ENCODE peak calls at places on chromosomes 5 and 9, in seven cellular contexts. C is mammary epithelial cell, Q is thyroid gland, V is fibroblast of lung, Z is AG09309, K is PC-3, U is body of pancreas. N is an unnamed sample.

GRCh38 chr5:115243412-115243811 is 19.3 kb downstream of the PGGT1B start:
- DNase-seq in C (peak; percentile 73), Q (no peak), V (peak; percentile 54), Z (no peak), K (peak; percentile 70), U (no peak), N (no peak)

GRCh38 chr9:135252980-135253304 is 165.5 kb downstream of the OLFM1 start:
- DNase-seq in C (no peak), Q (no peak), V (no peak), Z (no peak), K (no peak), U (no peak), N (no peak)

GRCh38 chr5:108315829-108316228 is 66.1 kb downstream of the FBXL17 start:
- DNase-seq in C (peak; percentile 32), Q (no peak), V (no peak), Z (no peak), K (peak; percentile 73), U (no peak), N (no peak)

GRCh38 chr9:17229945-17230560 is 95.2 kb downstream of the CNTLN start:
- DNase-seq in C (no peak), Q (no peak), V (no peak), Z (no peak), K (peak; percentile 3), U (no peak), N (no peak)

GRCh38 chr9:16752615-16753014 is 117.9 kb downstream of the BNC2 start:
- DNase-seq in C (no peak), Q (no peak), V (no peak), Z (no peak), K (no peak), U (no peak), N (no peak)

GRCh38 chr5:58794875-58795274 is 212.0 kb downstream of the RAB3C start:
- DNase-seq in C (no peak), Q (no peak), V (no peak), Z (no peak), K (no peak), U (no peak), N (no peak)

GRCh38 chr9:27560457-27560856 is 12.8 kb downstream of the C9orf72 start:
- DNase-seq in C (no peak), Q (no peak), V (no peak), Z (no peak), K (no peak), U (no peak), N (no peak)

GRCh38 chr5:35926389-35927051 is 11.9 kb downstream of the CAPSL start:
- DNase-seq in C (peak; percentile 37), Q (peak; percentile 38), V (peak; percentile 65), Z (no peak), K (peak; percentile 84), U (peak; percentile 58), N (peak; percentile 71)

GRCh38 chr9:13228431-13228830 is 51.1 kb downstream of the MPDZ start:
- DNase-seq in C (no peak), Q (no peak), V (peak; percentile 34), Z (no peak), K (no peak), U (no peak), N (no peak)

GRCh38 chr5:126808619-126809018 is 31.7 kb downstream of the LMNB1 start:
- DNase-seq in C (peak; percentile 12), Q (no peak), V (peak; percentile 63), Z (peak; percentile 2), K (peak; percentile 57), U (no peak), N (no peak)

GRCh38 chr5:161299053-161299452 is 247.5 kb downstream of the GABRB2 start:
- DNase-seq in C (no peak), Q (no peak), V (no peak), Z (no peak), K (no peak), U (no peak), N (no peak)

GRCh38 chr9:132757031-132757430 is 86.8 kb downstream of the GTF3C4 start:
- DNase-seq in C (no peak), Q (peak; percentile 6), V (no peak), Z (no peak), K (no peak), U (no peak), N (no peak)

GRCh38 chr5:108381034-108381954 is 604 bp downstream of the FBXL17 start:
- DNase-seq in C (peak; percentile 78), Q (peak; percentile 84), V (peak; percentile 61), Z (no peak), K (peak; percentile 64), U (peak; percentile 78), N (peak; percentile 48)

GRCh38 chr5:171295801-171296200 is 13.2 kb upstream of the TLX3 start:
- DNase-seq in C (no peak), Q (no peak), V (no peak), Z (no peak), K (peak; percentile 63), U (no peak), N (no peak)

GRCh38 chr9:76531231-76531775 is 72.3 kb downstream of the GCNT1 start:
- DNase-seq in C (no peak), Q (peak; percentile 74), V (no peak), Z (no peak), K (no peak), U (no peak), N (no peak)

GRCh38 chr5:34736445-34737119 is 80.5 kb downstream of the RAI14 start:
- DNase-seq in C (peak; percentile 75), Q (no peak), V (no peak), Z (no peak), K (no peak), U (no peak), N (no peak)

GRCh38 chr9:100602302-100602930 is 24.5 kb downstream of the CAVIN4 start:
- DNase-seq in C (peak; percentile 58), Q (peak; percentile 49), V (peak; percentile 59), Z (no peak), K (peak; percentile 65), U (peak; percentile 46), N (no peak)

GRCh38 chr5:60883229-60883628 is 39.2 kb upstream of the ELOVL7 start:
- DNase-seq in C (peak; percentile 5), Q (no peak), V (peak; percentile 4), Z (no peak), K (peak; percentile 11), U (no peak), N (no peak)
- TF ChIP-seq CTCF in C (peak; percentile 73), Q (peak; percentile 50), V (peak; percentile 34), Z (peak; percentile 42), K (peak; percentile 39), U (peak; percentile 18), N (peak; percentile 15)

DNA sequence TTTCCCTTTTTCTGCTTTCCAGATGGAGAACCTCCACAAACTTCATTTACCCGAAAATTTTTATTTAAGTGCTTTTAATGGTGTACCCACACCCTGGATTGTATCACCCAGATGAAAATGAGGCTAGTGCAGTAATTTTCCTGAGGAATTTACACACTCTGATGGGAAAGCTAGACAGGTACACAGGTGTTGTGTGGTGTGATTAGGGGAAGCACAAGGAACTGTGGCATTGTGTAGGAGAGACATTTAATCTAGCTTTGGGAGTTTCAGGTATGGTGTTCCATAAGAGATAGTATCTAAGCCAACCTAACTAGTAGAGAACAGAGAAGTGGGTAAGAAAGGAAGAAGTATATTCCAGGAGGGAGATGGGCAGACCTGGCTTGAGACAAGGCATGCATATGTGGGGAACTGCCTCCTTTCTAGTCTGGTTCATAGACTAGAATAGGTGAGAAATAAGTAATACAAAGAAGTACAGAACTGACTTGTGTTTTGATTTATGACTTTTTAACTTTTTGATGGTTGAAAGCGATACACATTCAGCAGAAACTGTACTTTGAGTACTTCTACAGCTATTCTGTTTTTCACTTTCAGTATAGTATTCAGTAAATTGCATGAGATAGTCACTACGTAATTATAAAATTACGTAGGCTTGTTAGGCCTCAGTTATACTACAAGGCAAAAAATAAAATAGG is 22.9 kb upstream of the ROPN1L start:
- DNase-seq in C (no peak), Q (no peak), V (no peak), Z (no peak), K (no peak), U (no peak), N (no peak)
- TF ChIP-seq CTCF in C (no peak), Q (no peak), V (no peak), Z (no peak), K (no peak), U (no peak), N (no peak)

DNA sequence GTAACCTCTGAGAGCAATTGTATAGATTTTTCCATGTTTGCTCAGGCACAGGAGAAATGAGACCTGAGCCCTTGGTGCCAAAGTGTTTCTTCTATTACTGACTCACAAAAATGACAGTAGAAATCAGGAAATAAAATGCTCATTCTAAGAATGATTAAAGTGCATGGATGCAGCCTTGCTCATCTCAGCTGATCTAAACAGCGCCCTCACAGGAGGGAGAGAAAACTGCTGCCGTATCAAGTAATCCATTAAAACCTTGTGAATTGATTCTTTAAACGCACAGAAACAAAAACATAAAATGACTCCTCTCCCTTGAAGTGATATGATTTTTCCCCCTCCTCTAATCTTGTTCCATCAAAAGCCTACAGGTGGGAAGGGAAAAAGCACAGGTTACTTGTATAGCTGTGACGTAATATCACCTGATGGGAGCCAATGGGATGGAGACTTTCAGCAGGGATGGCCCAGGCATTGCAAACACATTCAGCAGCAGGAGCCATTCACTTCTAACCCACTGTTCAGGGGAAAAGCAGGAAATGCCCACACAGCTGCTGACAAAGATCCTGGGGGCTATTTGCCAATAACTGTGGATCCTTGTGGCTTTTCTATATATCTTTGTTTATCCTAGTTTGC is 76.7 kb downstream of the PLCXD3 start:
- DNase-seq in C (no peak), Q (no peak), V (no peak), Z (no peak), K (peak; percentile 49), U (no peak), N (no peak)
- TF ChIP-seq CTCF in C (peak; percentile 48), Q (no peak), V (peak; percentile 54), Z (peak; percentile 37), K (peak; percentile 87), U (no peak), N (peak; percentile 26)

GRCh38 chr9:22228542-22228941 is 218.1 kb upstream of the DMRTA1 start:
- DNase-seq in C (no peak), Q (no peak), V (peak; percentile 50), Z (no peak), K (peak; percentile 33), U (no peak), N (no peak)
- TF ChIP-seq CTCF in C (peak; percentile 44), Q (no peak), V (peak; percentile 49), Z (peak; percentile 33), K (peak; percentile 61), U (no peak), N (no peak)

GRCh38 chr9:92657296-92658094 is 12.4 kb downstream of the IPPK start:
- DNase-seq in C (no peak), Q (no peak), V (no peak), Z (no peak), K (no peak), U (no peak), N (no peak)
- TF ChIP-seq CTCF in C (peak; percentile 8), Q (no peak), V (no peak), Z (no peak), K (no peak), U (no peak), N (no peak)

DNA sequence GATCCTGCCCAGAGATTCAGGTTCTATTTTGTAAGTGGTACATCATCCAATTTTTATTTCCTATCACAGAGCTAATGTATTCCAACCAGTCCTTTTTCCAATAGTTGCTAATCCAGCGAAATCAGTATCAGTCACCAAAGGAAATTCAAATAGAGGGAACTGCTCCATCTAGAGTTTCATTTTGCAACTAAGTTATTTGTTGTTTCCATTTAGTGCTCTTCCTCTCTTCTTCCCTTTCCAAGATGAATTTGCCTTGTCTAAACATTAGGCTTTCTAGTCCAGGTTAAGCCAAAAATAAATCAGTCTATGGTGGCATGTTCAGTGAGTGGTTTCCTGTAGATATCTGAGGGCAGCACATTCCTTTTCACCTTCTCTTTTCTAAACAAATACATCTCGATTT is 79.8 kb upstream of the SPATA31D4 start:
- DNase-seq in C (peak; percentile 32), Q (no peak), V (peak; percentile 66), Z (no peak), K (peak; percentile 44), U (no peak), N (no peak)
- TF ChIP-seq CTCF in C (peak; percentile 53), Q (peak; percentile 59), V (peak; percentile 51), Z (peak; percentile 45), K (peak; percentile 59), U (peak; percentile 25), N (no peak)

N was measured in mesothelial cell of epicardium.